ENCODE peak calls at places on chromosomes 11 and 22, in nine cellular contexts. P, M, U, A, X, O, Y, Z and D are unnamed samples.

GRCh38 chr11:30522825-30523224 is 63.3 kb downstream of the MPPED2 start:
- DNase-seq in Y (no peak), M (no peak), P (no peak), O (no peak), Z (no peak), X (no peak), A (no peak), U (no peak), D (no peak)

GRCh38 chr11:65611028-65611757 is 2.8 kb downstream of the MAP3K11 start:
- DNase-seq in U (peak), A (no peak), O (no peak), M (no peak), Z (peak), Y (no peak), P (no peak), X (no peak), D (peak)

GRCh38 chr22:20418211-20418788 is 19.3 kb downstream of the SCARF2 start:
- DNase-seq in O (peak), X (peak), A (peak), Z (peak), U (peak), Y (peak), P (peak), M (peak), D (peak)

GRCh38 chr11:35138606-35138948 is 394 bp upstream of the CD44 start:
- DNase-seq in O (no peak), X (no peak), U (no peak), P (no peak), Y (no peak), M (no peak), Z (no peak), A (no peak), D (no peak)

GRCh38 chr11:131671764-131672163 is 301.3 kb downstream of the NTM start:
- DNase-seq in U (no peak), P (no peak), A (no peak), O (peak), Y (no peak), X (no peak), M (no peak), Z (no peak), D (no peak)

GRCh38 chr22:27327981-27328721 is 473.4 kb downstream of the MN1 start:
- DNase-seq in Y (no peak), O (no peak), M (no peak), X (no peak), Z (no peak), P (peak), U (no peak), A (peak), D (no peak)

GRCh38 chr22:38298312-38299000 is 18.8 kb downstream of the CSNK1E start:
- DNase-seq in U (peak), Y (peak), M (no peak), A (no peak), O (no peak), Z (peak), X (peak), P (no peak), D (no peak)

GRCh38 chr22:26828311-26828710 is 170.9 kb downstream of the MIAT start:
- DNase-seq in A (no peak), Y (no peak), U (peak), O (no peak), X (no peak), M (no peak), P (no peak), Z (no peak), D (no peak)

GRCh38 chr11:11284481-11284880 is 68.6 kb downstream of the CSNK2A3 start:
- DNase-seq in U (no peak), P (no peak), M (no peak), Y (no peak), X (no peak), Z (no peak), A (peak), O (peak), D (no peak)

GRCh38 chr22:17580461-17581031 is 17.2 kb downstream of the SLC25A18 start:
- DNase-seq in P (no peak), Y (peak), U (no peak), A (no peak), M (no peak), O (no peak), X (no peak), Z (peak), D (no peak)

GRCh38 chr11:954392-955144 is 28.9 kb downstream of the AP2A2 start:
- DNase-seq in U (peak), M (no peak), O (no peak), Y (no peak), P (no peak), Z (no peak), A (no peak), X (no peak), D (no peak)

GRCh38 chr22:30694171-30694637 is 470 bp upstream of the OSBP2 start:
- DNase-seq in Y (no peak), M (peak), X (no peak), A (peak), U (peak), Z (peak), P (peak), O (peak), D (peak)

GRCh38 chr11:44030276-44030932 is 17.4 kb upstream of the ACCSL start:
- DNase-seq in Z (peak), Y (peak), X (peak), A (no peak), P (no peak), U (no peak), O (peak), M (peak), D (peak)

GRCh38 chr22:38505595-38506117 is 455 bp downstream of the DDX17 start:
- DNase-seq in P (peak), X (no peak), A (peak), M (peak), O (peak), Y (peak), Z (peak), U (peak), D (peak)

GRCh38 chr11:121655481-121656332 is 202.9 kb upstream of the SORL1-AS1 start:
- DNase-seq in A (peak), X (peak), Z (peak), M (peak), P (peak), U (peak), O (peak), Y (peak), D (peak)

GRCh38 chr22:30302810-30303138 is 13.5 kb upstream of the CASTOR1 start:
- DNase-seq in M (no peak), Z (no peak), X (no peak), A (no peak), P (no peak), O (no peak), Y (no peak), U (no peak), D (no peak)

GRCh38 chr11:132980721-132981120 is 551.6 kb downstream of the OPCML start:
- DNase-seq in A (no peak), X (no peak), U (peak), Y (no peak), M (no peak), O (no peak), Z (no peak), P (no peak), D (no peak)

GRCh38 chr11:130340671-130341319 is 26.1 kb upstream of the ZBTB44 start:
- DNase-seq in O (no peak), Y (no peak), M (no peak), A (no peak), X (no peak), U (peak), Z (no peak), P (no peak), D (no peak)

GRCh38 chr11:62545437-62546243 is 966 bp downstream of the AHNAK start:
- DNase-seq in U (peak), O (peak), M (no peak), P (peak), X (peak), Y (peak), A (peak), Z (peak), D (peak)

GRCh38 chr11:9214765-9215164 is 50.4 kb downstream of the DENND5A start:
- DNase-seq in X (peak), P (peak), A (no peak), Z (peak), O (no peak), Y (peak), M (no peak), U (no peak), D (no peak)

GRCh38 chr11:120424970-120425332 is 86.6 kb upstream of the GRIK4 start:
- DNase-seq in M (no peak), P (no peak), Z (no peak), X (no peak), Y (no peak), A (no peak), U (no peak), O (no peak), D (no peak)

GRCh38 chr11:73260127-73260457 is 12.0 kb upstream of the P2RY6 start:
- DNase-seq in O (no peak), X (no peak), M (no peak), A (peak), U (no peak), P (no peak), Z (no peak), Y (no peak), D (no peak)

GRCh38 chr11:35293034-35293433 is 126.3 kb downstream of the SLC1A2 start:
- DNase-seq in Z (no peak), U (no peak), X (no peak), M (no peak), A (no peak), Y (no peak), P (no peak), O (no peak), D (no peak)

GRCh38 chr11:57668467-57668890 is 565 bp downstream of the ZDHHC5 start:
- DNase-seq in Y (no peak), X (no peak), M (no peak), P (no peak), A (no peak), Z (no peak), U (peak), O (no peak), D (no peak)

GRCh38 chr22:40547729-40548143 is 88.8 kb downstream of the MRTFA start:
- DNase-seq in Z (no peak), Y (no peak), A (no peak), U (no peak), M (no peak), P (no peak), O (no peak), X (no peak), D (no peak)

GRCh38 chr11:62689421-62690183 is at the start of gene LRRN4CL:
- DNase-seq in M (no peak), P (no peak), O (peak), Y (peak), U (no peak), X (peak), A (peak), Z (peak), D (peak)

GRCh38 chr11:67457453-67457852 is 2.3 kb downstream of the CABP4 start:
- DNase-seq in Y (no peak), Z (no peak), M (no peak), A (no peak), O (peak), P (no peak), X (no peak), U (no peak), D (no peak)

GRCh38 chr11:67613960-67614715 is 7.4 kb downstream of the NDUFV1 start:
- DNase-seq in X (peak), U (peak), Y (no peak), O (peak), A (no peak), Z (peak), P (peak), M (peak), D (peak)

GRCh38 chr11:65615950-65616574 is 486 bp downstream of the PCNX3 start:
- DNase-seq in P (peak), M (no peak), O (no peak), A (no peak), Z (peak), X (no peak), U (peak), Y (no peak), D (no peak)

GRCh38 chr22:38489142-38489541 is 17.0 kb downstream of the DDX17 start:
- DNase-seq in O (no peak), A (no peak), X (no peak), Z (no peak), P (no peak), U (no peak), Y (no peak), M (no peak), D (no peak)

GRCh38 chr11:77249427-77249826 is 52.1 kb downstream of the GDPD4 start:
- DNase-seq in U (no peak), A (no peak), O (no peak), Z (no peak), M (no peak), P (no peak), Y (peak), X (no peak), D (no peak)

GRCh38 chr11:115360186-115360824 is 143.9 kb downstream of the CADM1 start:
- DNase-seq in M (no peak), Z (no peak), X (no peak), U (no peak), O (no peak), Y (peak), A (no peak), P (no peak), D (no peak)

GRCh38 chr22:29531419-29531818 is 22.1 kb downstream of the THOC5 start:
- DNase-seq in M (no peak), A (no peak), O (no peak), U (no peak), P (no peak), X (no peak), Z (no peak), Y (no peak), D (no peak)

GRCh38 chr11:86070435-86071056 is 1.7 kb upstream of the PICALM start:
- DNase-seq in Y (no peak), U (no peak), A (no peak), P (no peak), O (no peak), Z (peak), X (no peak), M (no peak), D (no peak)

GRCh38 chr22:47050601-47051051 is 288.2 kb downstream of the TBC1D22A start:
- DNase-seq in M (no peak), A (no peak), Y (no peak), X (no peak), O (no peak), Z (no peak), U (no peak), P (no peak), D (no peak)

GRCh38 chr11:14417975-14418374 is 59.0 kb upstream of the RRAS2 start:
- DNase-seq in P (no peak), Y (no peak), M (no peak), X (peak), A (no peak), U (no peak), O (no peak), Z (peak), D (no peak)

GRCh38 chr11:14420223-14420622 is 61.2 kb upstream of the RRAS2 start:
- DNase-seq in Z (no peak), A (no peak), U (no peak), Y (no peak), M (no peak), O (no peak), P (no peak), X (no peak), D (no peak)

GRCh38 chr11:14422052-14422813 is 63.2 kb upstream of the RRAS2 start:
- DNase-seq in Y (peak), M (peak), Z (peak), P (peak), X (peak), U (no peak), A (peak), O (peak), D (peak)

GRCh38 chr11:14417186-14417585 is 58.2 kb upstream of the RRAS2 start:
- DNase-seq in X (no peak), U (no peak), Z (peak), Y (no peak), O (no peak), M (no peak), P (no peak), A (no peak), D (no peak)

GRCh38 chr11:14418801-14419417 is 59.9 kb upstream of the RRAS2 start:
- DNase-seq in U (no peak), P (peak), Z (peak), Y (no peak), O (no peak), M (no peak), A (no peak), X (no peak), D (no peak)
- TF ChIP-seq CTCF in U (peak), P (peak), Z (peak), Y (peak), O (no peak), M (peak), A (no peak), X (peak), D (peak)

DNA sequence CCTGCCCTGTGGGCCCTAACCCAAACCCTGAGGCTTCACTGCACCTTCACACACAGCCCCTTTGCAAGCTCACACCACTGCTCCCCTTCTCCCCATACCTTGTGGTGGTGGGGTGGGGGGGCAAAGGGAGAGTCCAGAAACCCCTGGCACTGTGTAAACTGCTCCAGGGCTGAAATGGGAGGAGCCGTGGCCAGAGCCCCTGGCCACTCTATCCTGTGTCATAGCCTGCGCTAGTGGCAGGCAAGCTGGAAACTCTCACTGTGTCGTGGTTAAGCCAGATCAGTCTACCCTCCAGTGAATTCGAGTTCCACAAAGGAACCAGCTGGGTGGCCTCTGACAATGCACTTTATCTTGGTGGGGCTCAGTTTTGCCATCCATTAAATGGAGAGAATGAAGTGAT is 8.4 kb upstream of the SYT13 start:
- DNase-seq in X (no peak), U (no peak), A (no peak), M (no peak), Z (no peak), O (no peak), Y (no peak), P (no peak), D (no peak)
- TF ChIP-seq CTCF in X (no peak), U (no peak), A (no peak), M (no peak), Z (no peak), O (no peak), Y (no peak), P (no peak), D (no peak)

GRCh38 chr11:103609117-103610066 is 427.0 kb upstream of the DDI1 start:
- DNase-seq in X (peak), A (no peak), Y (peak), M (no peak), P (peak), Z (peak), O (no peak), U (no peak), D (no peak)
- TF ChIP-seq CTCF in X (peak), A (no peak), Y (peak), M (peak), P (no peak), Z (peak), O (no peak), U (peak), D (no peak)

DNA sequence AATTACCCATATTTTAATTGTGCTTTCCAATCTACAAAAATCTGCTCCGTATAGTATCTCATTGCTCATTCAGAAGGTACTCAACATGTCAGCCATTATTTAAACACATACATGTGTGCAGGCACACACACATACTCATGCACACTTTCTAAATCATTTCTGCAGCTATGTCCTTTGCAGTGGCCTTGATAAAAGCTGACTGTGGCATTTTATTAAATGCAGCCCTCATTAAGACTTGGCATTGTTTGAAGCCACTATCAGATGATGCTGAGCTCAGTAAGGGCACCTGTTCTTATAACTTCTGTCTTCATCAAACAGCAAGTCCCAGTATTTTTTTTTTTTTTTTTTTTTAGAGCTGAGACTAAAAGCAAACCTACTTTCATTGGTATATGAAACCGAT is 1071.9 kb upstream of the CCDC90B start:
- DNase-seq in U (no peak), M (no peak), Y (no peak), Z (no peak), P (no peak), X (no peak), O (no peak), A (no peak), D (no peak)
- TF ChIP-seq CTCF in U (no peak), M (no peak), Y (no peak), Z (no peak), P (no peak), X (no peak), O (no peak), A (no peak), D (no peak)

GRCh38 chr22:37254206-37254866 is 10.3 kb upstream of the RAC2 start:
- DNase-seq in P (peak), A (no peak), Y (peak), Z (peak), U (no peak), O (no peak), M (no peak), X (peak), D (no peak)

GRCh38 chr22:37254867-37255233 is 10.8 kb upstream of the RAC2 start:
- DNase-seq in Y (peak), U (no peak), X (peak), A (no peak), Z (peak), P (no peak), O (no peak), M (no peak), D (no peak)

GRCh38 chr22:37255558-37256006 is 11.5 kb upstream of the RAC2 start:
- DNase-seq in A (no peak), Y (no peak), X (no peak), U (no peak), O (no peak), M (no peak), Z (no peak), P (no peak), D (no peak)

GRCh38 chr22:37256075-37256726 is 12.1 kb upstream of the RAC2 start:
- DNase-seq in U (no peak), Y (no peak), A (no peak), X (no peak), Z (no peak), P (no peak), O (no peak), M (no peak), D (no peak)

DNA sequence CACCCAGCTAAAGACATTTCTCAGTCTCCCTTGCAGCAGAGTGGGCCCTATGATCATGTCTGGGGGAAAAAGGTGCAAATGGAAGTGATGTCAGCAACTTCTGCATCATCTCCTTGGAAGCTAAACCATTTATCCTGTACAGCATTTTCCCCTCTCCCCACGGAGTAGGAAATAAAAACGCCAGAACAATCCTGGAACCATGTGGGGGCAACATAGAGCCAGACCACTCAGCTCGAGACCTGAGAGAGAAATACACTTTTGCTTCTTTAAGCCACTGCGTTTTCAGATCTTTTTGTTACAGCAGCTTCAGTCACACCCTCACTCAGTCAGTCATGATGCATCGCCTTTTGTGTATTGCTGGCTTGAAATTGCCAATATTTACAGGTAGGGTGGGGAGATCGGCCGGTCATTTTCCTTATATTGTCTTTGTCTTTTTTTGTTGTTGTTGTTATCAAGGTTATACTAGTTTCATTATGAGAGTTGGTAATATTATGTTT is 9.1 kb upstream of the RAC2 start:
- DNase-seq in O (no peak), U (no peak), A (no peak), X (no peak), P (no peak), Z (no peak), M (no peak), Y (no peak), D (no peak)
- TF ChIP-seq CTCF in O (no peak), U (no peak), A (no peak), X (peak), P (no peak), Z (no peak), M (no peak), Y (peak), D (no peak)

DNA sequence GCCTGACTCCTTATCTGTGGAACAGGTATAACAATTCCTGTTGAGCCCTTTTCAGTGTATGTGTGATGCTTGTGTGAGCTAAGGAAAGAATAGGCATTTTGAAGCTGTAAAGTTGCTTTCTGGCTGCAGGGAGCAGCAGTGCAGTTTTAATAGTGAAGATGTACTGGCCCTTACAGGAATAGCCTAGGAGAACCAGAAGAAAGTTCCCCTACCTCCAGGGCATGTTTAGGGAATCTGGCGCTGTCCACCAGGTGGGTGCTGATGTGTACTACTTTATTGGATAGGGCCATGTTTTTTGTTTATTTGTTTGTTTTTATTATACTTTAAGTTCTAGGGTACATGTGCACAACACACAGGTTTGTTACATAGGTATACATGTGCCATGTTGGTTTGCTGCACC is 11.5 kb downstream of the BMAL1 start:
- DNase-seq in X (peak), M (no peak), A (no peak), Y (peak), O (no peak), U (no peak), Z (peak), P (peak), D (no peak)
- TF ChIP-seq CTCF in X (peak), M (no peak), A (no peak), Y (no peak), O (no peak), U (no peak), Z (no peak), P (peak), D (no peak)